ENCODE peak calls at places on chromosomes 1 and 21, in nine cellular contexts. One of them, this sample, is unnamed.

GRCh38 chr1:20552728-20553571 is 577 bp downstream of the FAM43B start:
- DNase-seq in A549: peak; percentile 35
- DNase-seq in MG63: peak; percentile 22
- DNase-seq in pancreas: no peak
- DNase-seq in uterus: no peak
- DNase-seq in osteoblast: peak; percentile 88
- DNase-seq in testis: peak; percentile 21
- DNase-seq in CD8-positive, alpha-beta memory T cell: no peak
- DNase-seq in choroid plexus epithelial cell: peak; percentile 38
- DNase-seq in this sample: peak; percentile 26

GRCh38 chr21:37505963-37506362 is 139.4 kb downstream of the DYRK1A start:
- DNase-seq in A549: no peak
- DNase-seq in MG63: no peak
- DNase-seq in pancreas: no peak
- DNase-seq in uterus: no peak
- DNase-seq in osteoblast: no peak
- DNase-seq in testis: no peak
- DNase-seq in CD8-positive, alpha-beta memory T cell: no peak
- DNase-seq in choroid plexus epithelial cell: no peak
- DNase-seq in this sample: no peak

GRCh38 chr1:3250624-3251023 is 181.6 kb downstream of the PRDM16 start:
- DNase-seq in A549: no peak
- DNase-seq in MG63: no peak
- DNase-seq in pancreas: no peak
- DNase-seq in uterus: no peak
- DNase-seq in osteoblast: peak; percentile 87
- DNase-seq in testis: no peak
- DNase-seq in CD8-positive, alpha-beta memory T cell: no peak
- DNase-seq in choroid plexus epithelial cell: no peak
- DNase-seq in this sample: no peak

GRCh38 chr1:196609114-196609737 is 986 bp upstream of the KCNT2 start:
- DNase-seq in A549: peak; percentile 1
- DNase-seq in MG63: no peak
- DNase-seq in pancreas: no peak
- DNase-seq in uterus: peak; percentile 16
- DNase-seq in osteoblast: peak; percentile 41
- DNase-seq in testis: peak; percentile 20
- DNase-seq in CD8-positive, alpha-beta memory T cell: peak; percentile 42
- DNase-seq in choroid plexus epithelial cell: no peak
- DNase-seq in this sample: peak; percentile 14

GRCh38 chr21:32463367-32463766 is 50.9 kb downstream of the EVA1C start:
- DNase-seq in A549: peak; percentile 68
- DNase-seq in MG63: peak; percentile 40
- DNase-seq in pancreas: no peak
- DNase-seq in uterus: peak; percentile 47
- DNase-seq in osteoblast: peak; percentile 64
- DNase-seq in testis: no peak
- DNase-seq in CD8-positive, alpha-beta memory T cell: no peak
- DNase-seq in choroid plexus epithelial cell: peak; percentile 31
- DNase-seq in this sample: peak; percentile 73

GRCh38 chr1:221940631-221941030 is 198.7 kb upstream of the DUSP10 start:
- DNase-seq in A549: no peak
- DNase-seq in MG63: no peak
- DNase-seq in pancreas: no peak
- DNase-seq in uterus: no peak
- DNase-seq in osteoblast: no peak
- DNase-seq in testis: no peak
- DNase-seq in CD8-positive, alpha-beta memory T cell: no peak
- DNase-seq in choroid plexus epithelial cell: no peak
- DNase-seq in this sample: no peak

GRCh38 chr1:54002544-54003248 is 15.3 kb downstream of the LDLRAD1 start:
- DNase-seq in A549: no peak
- DNase-seq in MG63: no peak
- DNase-seq in pancreas: no peak
- DNase-seq in uterus: no peak
- DNase-seq in osteoblast: no peak
- DNase-seq in testis: no peak
- DNase-seq in CD8-positive, alpha-beta memory T cell: no peak
- DNase-seq in choroid plexus epithelial cell: no peak
- DNase-seq in this sample: no peak

GRCh38 chr1:168224991-168225390 is 813 bp upstream of the SFT2D2 start:
- DNase-seq in A549: no peak
- DNase-seq in MG63: no peak
- DNase-seq in pancreas: no peak
- DNase-seq in uterus: no peak
- DNase-seq in osteoblast: no peak
- DNase-seq in testis: no peak
- DNase-seq in CD8-positive, alpha-beta memory T cell: no peak
- DNase-seq in choroid plexus epithelial cell: no peak
- DNase-seq in this sample: no peak

GRCh38 chr1:205714190-205714905 is 34.0 kb upstream of the SLC45A3 start:
- DNase-seq in A549: no peak
- DNase-seq in MG63: no peak
- DNase-seq in pancreas: no peak
- DNase-seq in uterus: no peak
- DNase-seq in osteoblast: no peak
- DNase-seq in testis: no peak
- DNase-seq in CD8-positive, alpha-beta memory T cell: no peak
- DNase-seq in choroid plexus epithelial cell: peak; percentile 26
- DNase-seq in this sample: peak; percentile 58

GRCh38 chr1:19312782-19313635 is 883 bp downstream of the SLC66A1 start:
- DNase-seq in A549: no peak
- DNase-seq in MG63: no peak
- DNase-seq in pancreas: no peak
- DNase-seq in uterus: no peak
- DNase-seq in osteoblast: peak; percentile 56
- DNase-seq in testis: peak; percentile 45
- DNase-seq in CD8-positive, alpha-beta memory T cell: no peak
- DNase-seq in choroid plexus epithelial cell: no peak
- DNase-seq in this sample: no peak

GRCh38 chr1:12472798-12473551 is 145.0 kb downstream of the DHRS3 start:
- DNase-seq in A549: no peak
- DNase-seq in MG63: no peak
- DNase-seq in pancreas: no peak
- DNase-seq in uterus: no peak
- DNase-seq in osteoblast: no peak
- DNase-seq in testis: no peak
- DNase-seq in CD8-positive, alpha-beta memory T cell: peak; percentile 69
- DNase-seq in choroid plexus epithelial cell: peak; percentile 55
- DNase-seq in this sample: no peak

DNA sequence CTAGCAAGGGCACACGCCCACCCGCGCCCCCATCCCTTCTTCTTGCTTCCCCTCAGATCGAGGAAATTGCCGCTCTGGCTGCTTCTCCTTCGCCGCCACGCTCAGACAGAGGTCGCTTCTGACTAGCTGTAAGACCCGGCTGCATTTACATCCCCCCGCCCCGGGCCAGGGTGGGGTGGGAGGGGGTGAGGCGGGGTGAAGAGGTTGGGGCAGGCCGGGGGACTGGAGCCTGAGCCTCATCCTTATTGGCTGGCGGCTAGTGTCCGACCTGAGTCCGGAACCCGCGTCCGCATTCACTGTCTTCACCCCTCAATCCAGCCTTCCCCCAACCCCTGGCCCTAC is 11.1 kb downstream of the NR5A2 start:
- DNase-seq in A549: no peak
- DNase-seq in MG63: no peak
- DNase-seq in pancreas: peak; percentile 84
- DNase-seq in uterus: no peak
- DNase-seq in osteoblast: no peak
- DNase-seq in testis: no peak
- DNase-seq in CD8-positive, alpha-beta memory T cell: peak; percentile 45
- DNase-seq in choroid plexus epithelial cell: no peak
- DNase-seq in this sample: no peak
- H3K4me3 ChIP-seq in A549: peak overlapping the region; percentile 47
- H3K4me3 ChIP-seq in MG63: no peak overlapping the region
- H3K4me3 ChIP-seq in pancreas: peak overlapping the region; percentile 58
- H3K4me3 ChIP-seq in uterus: peak overlapping the region; percentile 28
- H3K4me3 ChIP-seq in osteoblast: no peak overlapping the region
- H3K4me3 ChIP-seq in testis: peak overlapping the region; percentile 37
- H3K4me3 ChIP-seq in CD8-positive, alpha-beta memory T cell: no peak overlapping the region
- H3K4me3 ChIP-seq in choroid plexus epithelial cell: peak overlapping the region; percentile 47
- H3K4me3 ChIP-seq in this sample: no peak overlapping the region

GRCh38 chr1:89407355-89407754 is 43.5 kb downstream of the GBP6 start:
- DNase-seq in A549: no peak
- DNase-seq in MG63: no peak
- DNase-seq in pancreas: no peak
- DNase-seq in uterus: no peak
- DNase-seq in osteoblast: no peak
- DNase-seq in testis: no peak
- DNase-seq in CD8-positive, alpha-beta memory T cell: no peak
- DNase-seq in choroid plexus epithelial cell: peak; percentile 46
- DNase-seq in this sample: peak; percentile 49
- H3K4me3 ChIP-seq in A549: no peak overlapping the region
- H3K4me3 ChIP-seq in MG63: no peak overlapping the region
- H3K4me3 ChIP-seq in pancreas: no peak overlapping the region
- H3K4me3 ChIP-seq in uterus: peak overlapping the region; percentile 40
- H3K4me3 ChIP-seq in osteoblast: peak overlapping the region; percentile 44
- H3K4me3 ChIP-seq in testis: peak overlapping the region; percentile 16
- H3K4me3 ChIP-seq in CD8-positive, alpha-beta memory T cell: peak overlapping the region; percentile 37
- H3K4me3 ChIP-seq in choroid plexus epithelial cell: no peak overlapping the region
- H3K4me3 ChIP-seq in this sample: no peak overlapping the region

GRCh38 chr1:36367798-36368197 is 17.9 kb downstream of the STK40 start:
- DNase-seq in A549: no peak
- DNase-seq in MG63: no peak
- DNase-seq in pancreas: no peak
- DNase-seq in uterus: no peak
- DNase-seq in osteoblast: no peak
- DNase-seq in testis: no peak
- DNase-seq in CD8-positive, alpha-beta memory T cell: no peak
- DNase-seq in choroid plexus epithelial cell: no peak
- DNase-seq in this sample: no peak

GRCh38 chr1:36369472-36369871 is 16.3 kb downstream of the STK40 start:
- DNase-seq in A549: no peak
- DNase-seq in MG63: no peak
- DNase-seq in pancreas: no peak
- DNase-seq in uterus: no peak
- DNase-seq in osteoblast: peak; percentile 45
- DNase-seq in testis: no peak
- DNase-seq in CD8-positive, alpha-beta memory T cell: no peak
- DNase-seq in choroid plexus epithelial cell: no peak
- DNase-seq in this sample: no peak

GRCh38 chr1:36377776-36378175 is 7.9 kb downstream of the STK40 start:
- DNase-seq in A549: no peak
- DNase-seq in MG63: no peak
- DNase-seq in pancreas: no peak
- DNase-seq in uterus: no peak
- DNase-seq in osteoblast: no peak
- DNase-seq in testis: no peak
- DNase-seq in CD8-positive, alpha-beta memory T cell: no peak
- DNase-seq in choroid plexus epithelial cell: no peak
- DNase-seq in this sample: no peak

GRCh38 chr1:36369061-36369470 is 16.7 kb downstream of the STK40 start:
- DNase-seq in A549: peak; percentile 85
- DNase-seq in MG63: peak; percentile 50
- DNase-seq in pancreas: peak; percentile 67
- DNase-seq in uterus: peak; percentile 71
- DNase-seq in osteoblast: peak; percentile 90
- DNase-seq in testis: peak; percentile 88
- DNase-seq in CD8-positive, alpha-beta memory T cell: peak; percentile 86
- DNase-seq in choroid plexus epithelial cell: peak; percentile 77
- DNase-seq in this sample: peak; percentile 63

DNA sequence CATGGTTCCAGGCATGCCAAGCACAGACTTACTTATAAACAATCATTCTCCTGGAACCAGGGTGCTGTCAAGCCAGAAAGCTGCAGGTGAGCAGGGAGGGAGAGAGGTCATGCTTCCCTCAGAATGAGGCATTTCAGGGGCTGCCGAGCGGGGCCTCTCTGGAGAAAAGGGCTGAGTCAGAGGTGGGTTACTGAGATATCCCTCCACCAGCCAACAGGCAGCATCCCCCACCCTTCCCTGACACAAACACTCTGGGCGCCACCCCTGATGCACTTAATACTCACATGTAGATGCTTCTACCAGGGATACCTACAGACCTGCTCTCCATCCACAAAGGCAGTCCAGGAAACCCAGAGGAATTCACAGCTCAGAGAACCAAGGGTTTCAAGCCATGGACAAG is 13.1 kb downstream of the STK40 start:
- DNase-seq in A549: no peak
- DNase-seq in MG63: no peak
- DNase-seq in pancreas: no peak
- DNase-seq in uterus: no peak
- DNase-seq in osteoblast: no peak
- DNase-seq in testis: no peak
- DNase-seq in CD8-positive, alpha-beta memory T cell: no peak
- DNase-seq in choroid plexus epithelial cell: no peak
- DNase-seq in this sample: no peak
- H3K4me3 ChIP-seq in A549: no peak overlapping the region
- H3K4me3 ChIP-seq in MG63: no peak overlapping the region
- H3K4me3 ChIP-seq in pancreas: no peak overlapping the region
- H3K4me3 ChIP-seq in uterus: no peak overlapping the region
- H3K4me3 ChIP-seq in osteoblast: no peak overlapping the region
- H3K4me3 ChIP-seq in testis: no peak overlapping the region
- H3K4me3 ChIP-seq in CD8-positive, alpha-beta memory T cell: no peak overlapping the region
- H3K4me3 ChIP-seq in choroid plexus epithelial cell: no peak overlapping the region
- H3K4me3 ChIP-seq in this sample: no peak overlapping the region

GRCh38 chr1:43841511-43841910 is 92.1 kb upstream of the ARTN start:
- DNase-seq in A549: no peak
- DNase-seq in MG63: no peak
- DNase-seq in pancreas: no peak
- DNase-seq in uterus: no peak
- DNase-seq in osteoblast: no peak
- DNase-seq in testis: no peak
- DNase-seq in CD8-positive, alpha-beta memory T cell: no peak
- DNase-seq in choroid plexus epithelial cell: no peak
- DNase-seq in this sample: no peak

GRCh38 chr1:43843684-43844083 is 89.9 kb upstream of the ARTN start:
- DNase-seq in A549: no peak
- DNase-seq in MG63: no peak
- DNase-seq in pancreas: no peak
- DNase-seq in uterus: no peak
- DNase-seq in osteoblast: no peak
- DNase-seq in testis: no peak
- DNase-seq in CD8-positive, alpha-beta memory T cell: no peak
- DNase-seq in choroid plexus epithelial cell: no peak
- DNase-seq in this sample: no peak

GRCh38 chr1:43839056-43839455 is 94.5 kb upstream of the ARTN start:
- DNase-seq in A549: no peak
- DNase-seq in MG63: no peak
- DNase-seq in pancreas: no peak
- DNase-seq in uterus: no peak
- DNase-seq in osteoblast: no peak
- DNase-seq in testis: no peak
- DNase-seq in CD8-positive, alpha-beta memory T cell: no peak
- DNase-seq in choroid plexus epithelial cell: no peak
- DNase-seq in this sample: no peak

GRCh38 chr1:43844114-43844513 is 89.5 kb upstream of the ARTN start:
- DNase-seq in A549: no peak
- DNase-seq in MG63: peak; percentile 16
- DNase-seq in pancreas: no peak
- DNase-seq in uterus: no peak
- DNase-seq in osteoblast: no peak
- DNase-seq in testis: no peak
- DNase-seq in CD8-positive, alpha-beta memory T cell: no peak
- DNase-seq in choroid plexus epithelial cell: no peak
- DNase-seq in this sample: peak; percentile 33

DNA sequence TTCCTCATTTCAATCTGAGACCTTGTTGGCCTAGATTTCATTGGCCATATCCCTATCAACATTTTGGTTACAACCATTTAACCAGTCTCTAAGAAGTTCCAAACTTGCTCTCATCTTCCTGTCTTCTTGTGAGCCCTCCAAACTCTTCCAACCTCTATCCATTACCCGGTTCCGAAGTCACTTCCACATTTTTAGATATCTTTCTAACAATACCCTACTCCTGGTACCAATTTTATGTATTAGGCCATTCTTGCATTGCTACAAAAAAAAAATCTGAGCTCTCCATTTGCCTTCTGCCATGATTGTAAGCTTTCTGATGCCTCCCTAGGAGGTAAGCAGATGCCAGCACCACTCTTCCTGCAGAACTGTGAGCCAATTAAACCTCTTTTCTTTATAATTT is 91.5 kb upstream of the ARTN start:
- DNase-seq in A549: no peak
- DNase-seq in MG63: no peak
- DNase-seq in pancreas: no peak
- DNase-seq in uterus: no peak
- DNase-seq in osteoblast: no peak
- DNase-seq in testis: no peak
- DNase-seq in CD8-positive, alpha-beta memory T cell: no peak
- DNase-seq in choroid plexus epithelial cell: no peak
- DNase-seq in this sample: no peak
- H3K4me3 ChIP-seq in A549: no peak overlapping the region
- H3K4me3 ChIP-seq in MG63: no peak overlapping the region
- H3K4me3 ChIP-seq in pancreas: no peak overlapping the region
- H3K4me3 ChIP-seq in uterus: no peak overlapping the region
- H3K4me3 ChIP-seq in osteoblast: no peak overlapping the region
- H3K4me3 ChIP-seq in testis: no peak overlapping the region
- H3K4me3 ChIP-seq in CD8-positive, alpha-beta memory T cell: no peak overlapping the region
- H3K4me3 ChIP-seq in choroid plexus epithelial cell: no peak overlapping the region
- H3K4me3 ChIP-seq in this sample: no peak overlapping the region

This sample was measured in fibroblast of mammary gland.